ENCODE peak calls at places on chromosomes 7 and 10, in eight cellular contexts. H is coronary artery, B is astrocyte of the spinal cord, U is hepatocyte, Y is fibroblast of pulmonary artery, I is dorsolateral prefrontal cortex, C is mucosa of descending colon, X is lower lobe of right lung. G is an unnamed sample.

GRCh38 chr7:136405931-136406777 is 429.0 kb upstream of the MTPN start:
- DNase-seq in Y (peak), B (peak), H (no peak), I (peak), U (peak), X (no peak), C (peak), G (peak)

GRCh38 chr10:47045331-47045861 is 134.2 kb downstream of the PTPN20 start:
- DNase-seq in U (no peak), C (no peak), I (no peak), B (no peak), H (no peak), X (peak), Y (no peak), G (no peak)

GRCh38 chr7:32587431-32587948 is 92.2 kb downstream of the AVL9 start:
- DNase-seq in U (no peak), Y (peak), I (no peak), X (no peak), C (no peak), B (peak), H (no peak), G (no peak)

GRCh38 chr7:142833174-142834027 is 21.5 kb upstream of the EPHB6 start:
- DNase-seq in B (no peak), Y (no peak), H (no peak), U (peak), X (no peak), I (no peak), C (no peak), G (no peak)

GRCh38 chr7:78683566-78683965 is 769.9 kb downstream of the MAGI2 start:
- DNase-seq in B (no peak), U (no peak), H (no peak), C (no peak), I (no peak), X (no peak), Y (no peak), G (no peak)

GRCh38 chr7:42189535-42189934 is 47.5 kb downstream of the GLI3 start:
- DNase-seq in C (no peak), Y (peak), X (no peak), B (peak), U (no peak), H (no peak), I (no peak), G (no peak)

GRCh38 chr7:33814400-33814799 is 90.9 kb upstream of the BMPER start:
- DNase-seq in Y (peak), H (no peak), B (peak), C (no peak), X (no peak), U (no peak), I (no peak), G (no peak)

GRCh38 chr7:158716802-158717201 is 12.2 kb upstream of the NCAPG2 start:
- DNase-seq in X (no peak), U (no peak), I (no peak), B (no peak), C (no peak), Y (no peak), H (no peak), G (no peak)

GRCh38 chr7:128041203-128041602 is 10.0 kb upstream of the LRRC4 start:
- DNase-seq in Y (peak), U (no peak), I (no peak), B (peak), H (no peak), X (no peak), C (peak), G (no peak)

GRCh38 chr7:21579341-21580072 is 36.7 kb downstream of the DNAH11 start:
- DNase-seq in U (no peak), H (no peak), Y (no peak), B (no peak), X (no peak), C (no peak), I (no peak), G (no peak)

GRCh38 chr10:86960003-86960862 is 1.8 kb downstream of the SNCG start:
- DNase-seq in X (peak), B (peak), C (peak), Y (peak), H (peak), I (no peak), U (peak), G (peak)

DNA sequence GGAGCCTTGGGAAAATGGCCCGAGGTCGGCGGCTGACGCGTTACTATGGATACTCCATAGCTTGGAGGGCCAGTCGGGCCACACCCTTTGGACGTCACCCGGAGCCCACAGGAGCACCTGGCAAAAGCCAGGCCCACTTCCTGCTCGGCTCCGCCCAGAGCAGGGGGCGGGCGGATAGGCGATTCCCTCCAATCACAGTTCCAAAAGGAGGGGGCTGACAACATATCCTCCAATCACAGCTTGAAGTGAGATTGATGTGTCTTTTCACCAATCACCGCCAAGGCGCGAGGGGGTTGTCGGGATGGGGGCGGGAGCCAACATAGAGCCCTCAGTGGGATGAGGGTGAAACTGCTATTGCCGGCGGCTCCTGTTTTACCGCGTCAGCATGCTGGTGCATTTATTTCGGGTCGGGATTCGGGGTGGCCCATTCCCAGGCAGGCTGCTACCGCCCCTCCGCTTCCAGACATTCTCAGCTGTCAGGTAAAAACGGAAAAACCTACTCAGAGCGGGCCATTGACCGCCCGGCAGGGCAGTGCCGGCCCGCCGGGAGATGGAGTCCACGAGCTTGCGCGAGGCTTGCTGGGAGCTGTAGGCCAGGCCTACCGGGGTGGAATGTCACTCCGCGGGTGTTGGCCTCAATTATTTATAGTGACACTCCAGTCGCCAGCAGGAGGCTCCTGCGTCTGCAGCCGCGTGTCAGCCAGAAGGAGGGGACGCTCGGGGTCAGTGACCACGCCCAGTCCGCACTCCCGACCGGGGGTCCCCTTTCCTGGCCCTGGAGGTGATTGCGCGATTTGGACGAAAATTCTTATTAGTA is at the start of gene ABCB8:
- DNase-seq in C (peak), X (peak), Y (peak), I (peak), U (peak), B (peak), H (peak), G (peak)
- TF ChIP-seq CTCF in C (peak), X (peak), Y (peak), I (peak), U (peak), B (peak), H (no peak), G (peak)

DNA sequence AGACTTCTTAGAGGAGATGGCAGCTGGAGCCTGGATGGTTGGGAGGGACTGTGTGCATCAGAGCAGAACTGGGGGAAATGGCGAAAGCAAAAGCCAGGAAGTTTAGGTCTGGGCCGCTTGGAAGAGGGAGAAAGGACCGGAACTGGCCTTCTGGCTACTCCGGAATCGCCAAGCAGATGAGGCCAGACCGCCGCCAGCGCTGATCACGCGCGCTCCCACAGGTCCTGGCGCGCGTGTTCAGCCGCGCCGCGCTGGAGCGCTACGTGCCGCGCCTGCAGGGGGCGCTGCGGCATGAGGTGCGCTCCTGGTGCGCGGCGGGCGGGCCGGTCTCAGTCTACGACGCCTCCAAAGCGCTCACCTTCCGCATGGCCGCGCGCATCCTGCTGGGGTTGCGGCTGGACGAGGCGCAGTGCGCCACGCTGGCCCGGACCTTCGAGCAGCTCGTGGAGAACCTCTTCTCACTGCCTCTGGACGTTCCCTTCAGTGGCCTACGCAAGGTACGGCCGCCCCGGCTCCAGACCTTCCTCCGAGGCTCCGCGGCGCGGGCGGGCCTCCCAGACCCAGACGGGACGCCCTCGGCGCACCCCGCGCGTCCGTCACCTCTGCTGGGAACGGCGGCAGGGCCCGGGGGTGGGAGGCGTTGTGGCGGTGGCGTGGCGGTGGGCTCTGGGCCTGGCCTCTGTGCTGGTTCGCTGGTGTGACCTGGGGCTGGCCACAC is 2.1 kb downstream of the CYP26C1 start:
- DNase-seq in H (no peak), B (no peak), Y (peak), C (peak), I (no peak), U (peak), X (peak), G (peak)
- TF ChIP-seq CTCF in H (peak), B (peak), Y (peak), C (peak), I (no peak), U (peak), X (peak), G (peak)

GRCh38 chr7:96827701-96828100 is 118.1 kb upstream of the SEM1 start:
- DNase-seq in C (no peak), Y (no peak), B (no peak), I (no peak), U (no peak), X (no peak), H (no peak), G (no peak)
- TF ChIP-seq CTCF in C (no peak), Y (no peak), B (no peak), I (no peak), U (no peak), X (no peak), H (no peak), G (no peak)

GRCh38 chr10:9305018-9305655 is 1250.6 kb downstream of the GATA3 start:
- DNase-seq in B (peak), Y (peak), C (no peak), U (peak), I (no peak), X (no peak), H (no peak), G (no peak)
- TF ChIP-seq CTCF in B (peak), Y (peak), C (no peak), U (peak), I (peak), X (peak), H (no peak), G (peak)

DNA sequence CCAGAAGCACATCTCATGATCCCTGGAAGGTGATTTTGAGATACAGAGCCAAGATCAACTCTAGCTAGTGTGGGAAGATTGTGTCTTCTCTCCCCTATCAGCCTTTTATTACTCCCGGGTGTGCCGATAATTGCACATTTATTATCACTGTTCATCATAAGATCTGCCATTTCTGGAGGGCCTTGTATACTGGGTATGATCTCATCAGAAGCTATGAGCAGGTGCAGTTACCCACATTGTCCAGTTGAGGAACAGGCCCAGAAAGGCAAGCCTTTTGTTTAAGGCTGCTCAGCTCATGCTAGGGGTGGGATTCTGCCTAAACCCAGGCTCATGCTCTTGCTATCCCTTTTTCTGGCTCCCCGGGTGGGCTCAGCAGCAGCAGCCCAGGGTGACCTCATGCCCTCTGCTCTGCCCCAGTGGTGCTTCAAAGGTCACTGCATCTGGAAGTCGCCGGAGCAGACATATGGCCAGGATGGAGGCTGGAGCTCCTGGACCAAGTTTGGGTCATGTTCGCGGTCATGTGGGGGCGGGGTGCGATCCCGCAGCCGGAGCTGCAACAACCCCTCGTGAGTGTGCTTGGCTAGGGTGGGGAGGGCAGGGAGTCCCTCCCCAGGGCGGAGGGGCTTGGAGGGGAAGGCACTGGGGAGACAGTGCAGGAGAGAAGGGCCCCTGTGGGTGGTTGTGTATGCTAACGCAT is 46.6 kb downstream of the TBATA start:
- DNase-seq in Y (no peak), B (no peak), H (no peak), I (no peak), C (no peak), X (peak), U (no peak), G (no peak)
- TF ChIP-seq CTCF in Y (no peak), B (peak), H (no peak), I (no peak), C (no peak), X (no peak), U (no peak), G (no peak)

GRCh38 chr10:32149257-32149955 is 93.2 kb upstream of the KIF5B start:
- DNase-seq in H (peak), C (no peak), I (no peak), U (no peak), X (no peak), Y (peak), B (peak), G (peak)
- TF ChIP-seq CTCF in H (no peak), C (no peak), I (no peak), U (no peak), X (no peak), Y (peak), B (no peak), G (no peak)

DNA sequence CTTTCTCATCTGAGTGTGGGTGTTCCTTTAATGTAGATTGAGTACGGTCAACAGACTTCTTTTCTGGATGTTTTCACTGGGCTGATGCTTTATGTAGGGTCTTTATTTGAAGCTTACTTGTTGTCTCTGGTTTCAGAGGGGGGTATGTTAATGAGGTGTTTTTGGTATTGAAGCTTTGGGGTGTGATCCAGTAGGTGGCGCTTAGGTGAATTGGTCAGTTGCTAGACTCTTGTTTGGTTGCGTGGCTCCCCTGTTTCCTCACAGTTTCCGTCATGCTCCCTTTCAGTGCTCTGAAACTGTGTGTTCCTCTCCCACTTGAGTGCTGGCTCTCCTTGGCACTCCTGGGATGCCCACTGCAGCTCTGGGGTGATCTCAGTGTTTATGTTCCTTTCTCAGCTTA is 80.8 kb downstream of the FANK1 start:
- DNase-seq in Y (no peak), X (no peak), C (no peak), B (no peak), U (no peak), I (no peak), H (no peak), G (no peak)
- TF ChIP-seq CTCF in Y (peak), X (no peak), C (no peak), B (peak), U (no peak), I (no peak), H (no peak), G (no peak)

GRCh38 chr7:11341285-11341944 is 367.7 kb downstream of the PHF14 start:
- DNase-seq in I (peak), H (no peak), B (peak), C (peak), U (peak), X (no peak), Y (peak), G (no peak)
- TF ChIP-seq CTCF in I (no peak), H (no peak), B (peak), C (no peak), U (peak), X (no peak), Y (peak), G (peak)

GRCh38 chr7:130491841-130492518 is at the start of gene MEST:
- DNase-seq in B (peak), Y (peak), I (peak), U (peak), H (no peak), X (peak), C (no peak), G (peak)

GRCh38 chr7:130490287-130490686 is 1.6 kb upstream of the MEST start:
- DNase-seq in U (no peak), B (peak), C (no peak), Y (no peak), I (no peak), X (no peak), H (no peak), G (peak)

GRCh38 chr7:130489140-130489967 is 2.5 kb upstream of the MEST start:
- DNase-seq in H (no peak), C (no peak), I (no peak), X (no peak), Y (peak), B (peak), U (peak), G (no peak)

GRCh38 chr7:130492519-130493274 is 812 bp downstream of the MEST start:
- DNase-seq in C (no peak), H (no peak), U (no peak), X (no peak), B (no peak), Y (no peak), I (no peak), G (no peak)

DNA sequence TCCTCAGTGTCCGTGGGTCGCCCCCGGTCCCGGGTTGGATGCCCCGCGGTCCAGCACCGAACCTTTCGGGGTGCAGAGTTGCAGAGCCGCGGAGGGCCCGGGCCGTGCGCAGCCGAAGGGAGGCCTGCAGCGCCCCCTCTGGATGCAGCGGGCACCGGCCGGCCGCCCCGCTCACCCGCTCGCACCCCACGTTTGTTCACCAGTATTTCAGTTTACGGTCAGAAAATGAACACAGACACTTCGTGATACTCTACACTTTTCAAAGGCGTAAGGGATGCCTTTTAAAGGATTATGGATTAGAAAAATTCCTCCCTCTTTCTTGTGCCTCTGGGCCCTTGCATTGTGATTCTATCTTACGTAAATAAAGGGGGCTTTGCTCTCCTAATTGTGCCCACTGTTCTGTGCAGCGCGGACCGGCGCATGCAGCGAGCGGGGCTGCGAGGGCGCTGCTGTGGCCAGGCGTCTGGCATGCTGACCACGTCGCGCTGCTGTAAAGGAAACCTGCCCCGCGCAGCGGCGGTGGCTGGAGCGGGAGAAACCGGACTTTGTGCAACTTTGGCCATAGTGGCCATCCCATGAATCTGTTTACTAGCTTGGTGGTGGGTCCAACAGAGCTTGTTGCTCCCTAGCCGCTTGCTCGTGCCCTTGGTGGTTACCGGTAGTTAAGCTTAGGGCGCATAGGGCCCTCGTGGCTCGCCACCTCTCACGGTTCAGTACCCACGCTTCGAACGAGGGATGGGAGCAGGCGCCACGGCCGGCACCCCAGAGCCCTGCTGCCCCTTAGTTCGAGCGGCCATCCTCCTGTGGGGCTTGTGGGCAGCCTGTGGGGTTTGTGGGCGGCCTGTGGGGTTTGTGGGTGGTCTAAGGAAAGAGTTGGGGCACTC is 755 bp upstream of the MEST start:
- DNase-seq in H (no peak), I (peak), C (peak), X (peak), U (peak), Y (peak), B (peak), G (peak)
- TF ChIP-seq CTCF in H (peak), I (peak), C (peak), X (peak), U (peak), Y (peak), B (peak), G (peak)

GRCh38 chr7:139682136-139683013 is 95.4 kb downstream of the HIPK2 start:
- DNase-seq in H (no peak), X (no peak), U (no peak), B (peak), C (no peak), Y (peak), I (no peak), G (no peak)

GRCh38 chr7:139679731-139680594 is 97.8 kb downstream of the HIPK2 start:
- DNase-seq in B (peak), C (no peak), I (no peak), Y (peak), X (no peak), U (no peak), H (no peak), G (no peak)

GRCh38 chr7:139680676-139681462 is 96.9 kb downstream of the HIPK2 start:
- DNase-seq in I (no peak), H (peak), U (peak), Y (peak), X (peak), B (peak), C (no peak), G (peak)

GRCh38 chr7:139681812-139682135 is 96.0 kb downstream of the HIPK2 start:
- DNase-seq in C (no peak), H (no peak), U (no peak), X (no peak), Y (no peak), I (no peak), B (no peak), G (no peak)

DNA sequence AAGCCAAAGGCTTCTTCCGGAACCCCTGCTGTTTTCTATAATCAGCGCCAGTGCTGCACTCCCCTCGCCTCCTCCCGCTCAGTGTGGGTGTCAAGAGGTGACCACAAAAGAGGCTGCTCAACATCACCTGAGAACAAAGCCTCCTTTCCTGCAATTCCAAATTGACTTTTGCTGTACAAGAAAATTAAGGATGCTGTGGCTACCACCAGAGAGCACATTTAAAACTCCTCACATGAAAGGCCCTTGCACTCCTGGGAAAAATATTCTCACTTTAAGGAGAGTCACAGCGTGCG is 96.4 kb downstream of the HIPK2 start:
- DNase-seq in U (no peak), C (no peak), X (no peak), B (peak), I (no peak), H (no peak), Y (no peak), G (no peak)
- TF ChIP-seq CTCF in U (no peak), C (no peak), X (no peak), B (no peak), I (no peak), H (no peak), Y (no peak), G (no peak)